ENCODE peak calls at places on chromosomes 12 and 14, in six cellular contexts. P, F, D, A, V and B are unnamed samples.

GRCh38 chr12:105453306-105453705 is 122.8 kb downstream of the C12orf75 start:
- DNase-seq in P (no peak), F (no peak), D (no peak), A (peak; percentile 43), V (no peak), B (no peak)

GRCh38 chr12:32532415-32532814 is 133.1 kb downstream of the FGD4 start:
- DNase-seq in P (no peak), F (no peak), D (no peak), A (no peak), V (no peak), B (no peak)

GRCh38 chr12:93214523-93215289 is 163.0 kb upstream of the NUDT4 start:
- DNase-seq in P (no peak), F (no peak), D (no peak), A (no peak), V (no peak), B (no peak)

GRCh38 chr14:52553002-52553670 is 500 bp downstream of the GPR137C start:
- DNase-seq in P (peak; percentile 16), F (no peak), D (peak; percentile 45), A (no peak), V (peak; percentile 17), B (peak; percentile 78)

GRCh38 chr14:67457782-67458181 is 30.7 kb downstream of the TMEM229B start:
- DNase-seq in P (peak; percentile 17), F (no peak), D (no peak), A (no peak), V (no peak), B (no peak)

GRCh38 chr12:109531411-109531810 is 41.9 kb downstream of the MMAB start:
- DNase-seq in P (no peak), F (no peak), D (no peak), A (no peak), V (no peak), B (no peak)

GRCh38 chr12:51814311-51815088 is 34.0 kb downstream of the FIGNL2 start:
- DNase-seq in P (peak; percentile 86), F (no peak), D (peak; percentile 56), A (peak; percentile 83), V (no peak), B (peak; percentile 89)

GRCh38 chr12:132827763-132828703 is 636 bp downstream of the GOLGA3 start:
- DNase-seq in P (peak; percentile 66), F (no peak), D (no peak), A (peak; percentile 80), V (peak; percentile 32), B (no peak)

GRCh38 chr12:58105225-58106119 is 164.1 kb downstream of the ATP23 start:
- DNase-seq in P (peak; percentile 32), F (no peak), D (no peak), A (peak; percentile 4), V (no peak), B (no peak)

GRCh38 chr12:93514853-93515252 is 47.5 kb downstream of the MRPL42 start:
- DNase-seq in P (peak; percentile 52), F (no peak), D (no peak), A (peak; percentile 52), V (no peak), B (no peak)

GRCh38 chr12:57846285-57846576 is 298 bp downstream of the CTDSP2 start:
- DNase-seq in P (no peak), F (no peak), D (no peak), A (no peak), V (no peak), B (no peak)

GRCh38 chr12:67268335-67268895 is 743 bp upstream of the CAND1 start:
- DNase-seq in P (peak; percentile 99), F (peak; percentile 98), D (no peak), A (peak; percentile 99), V (peak; percentile 98), B (peak; percentile 94)

GRCh38 chr12:42810006-42810405 is 220.5 kb upstream of the PRICKLE1 start:
- DNase-seq in P (no peak), F (no peak), D (no peak), A (peak; percentile 28), V (no peak), B (no peak)

GRCh38 chr14:79668941-79669340 is 542.4 kb downstream of the DIO2 start:
- DNase-seq in P (no peak), F (no peak), D (no peak), A (no peak), V (no peak), B (no peak)

GRCh38 chr12:63917864-63918742 is 73.6 kb downstream of the SRGAP1 start:
- DNase-seq in P (peak; percentile 98), F (peak; percentile 91), D (no peak), A (peak; percentile 99), V (peak; percentile 85), B (no peak)

GRCh38 chr12:80702889-80703605 is 4.4 kb upstream of the MYF6 start:
- DNase-seq in P (peak; percentile 67), F (no peak), D (no peak), A (peak; percentile 69), V (peak; percentile 29), B (no peak)

GRCh38 chr12:12915654-12916053 is 24.3 kb downstream of the GPRC5A start:
- DNase-seq in P (no peak), F (no peak), D (no peak), A (no peak), V (no peak), B (no peak)

GRCh38 chr12:40170593-40170992 is 54.2 kb upstream of the LRRK2 start:
- DNase-seq in P (no peak), F (no peak), D (no peak), A (no peak), V (no peak), B (no peak)

GRCh38 chr14:31206536-31207286 is 882 bp downstream of the HECTD1 start:
- DNase-seq in P (peak; percentile 39), F (no peak), D (peak; percentile 64), A (peak; percentile 34), V (no peak), B (peak; percentile 80)

GRCh38 chr12:40058721-40059190 is 47.1 kb downstream of the SLC2A13 start:
- DNase-seq in P (peak; percentile 14), F (no peak), D (no peak), A (peak; percentile 4), V (no peak), B (no peak)

GRCh38 chr12:108724054-108724889 is 7.0 kb downstream of the CORO1C start:
- DNase-seq in P (no peak), F (no peak), D (no peak), A (peak; percentile 45), V (peak; percentile 23), B (no peak)

GRCh38 chr12:57210926-57211700 is 5.5 kb upstream of the NXPH4 start:
- DNase-seq in P (no peak), F (no peak), D (no peak), A (no peak), V (no peak), B (no peak)

GRCh38 chr12:2520722-2521246 is 274.0 kb upstream of the FKBP4 start:
- DNase-seq in P (no peak), F (no peak), D (no peak), A (no peak), V (no peak), B (no peak)

GRCh38 chr14:93173943-93174395 is 10.7 kb downstream of the MOAP1 start:
- DNase-seq in P (peak; percentile 19), F (no peak), D (no peak), A (no peak), V (no peak), B (no peak)

GRCh38 chr12:49903700-49904423 is at the start of gene FAIM2:
- DNase-seq in P (peak; percentile 92), F (no peak), D (peak; percentile 21), A (peak; percentile 73), V (no peak), B (no peak)

GRCh38 chr12:2256915-2257314 is 204.1 kb downstream of the CACNA1C start:
- DNase-seq in P (peak; percentile 65), F (no peak), D (no peak), A (peak; percentile 39), V (peak; percentile 74), B (peak; percentile 70)

GRCh38 chr12:110619534-110619953 is 5.6 kb downstream of the TCTN1 start:
- DNase-seq in P (no peak), F (no peak), D (no peak), A (no peak), V (no peak), B (no peak)

GRCh38 chr12:6614513-6615177 is 7.5 kb upstream of the CHD4 start:
- DNase-seq in P (no peak), F (no peak), D (no peak), A (no peak), V (peak; percentile 53), B (no peak)

GRCh38 chr12:107718606-107719005 is 33.0 kb downstream of the PWP1 start:
- DNase-seq in P (no peak), F (no peak), D (no peak), A (no peak), V (no peak), B (no peak)